ENCODE peak calls at places on chromosomes 12 and 14, in nine cellular contexts. One of them, this sample, is unnamed.

GRCh38 chr12:122125452-122126341 is 47.1 kb downstream of the MLXIP start:
- DNase-seq in HEK293T: no peak
- DNase-seq in lung: no peak
- DNase-seq in NCI-H2029 treated with DMSO at 0.1 percent for 48 hours: no peak
- DNase-seq in GM19239: no peak
- DNase-seq in gastrocnemius medialis: peak
- DNase-seq in NCI-H1092: no peak
- DNase-seq in midbrain: no peak
- DNase-seq in AG08395: no peak
- DNase-seq in this sample: no peak

GRCh38 chr12:53058674-53059433 is 9.0 kb downstream of the TNS2 start:
- DNase-seq in HEK293T: no peak
- DNase-seq in lung: peak
- DNase-seq in NCI-H2029 treated with DMSO at 0.1 percent for 48 hours: no peak
- DNase-seq in GM19239: no peak
- DNase-seq in gastrocnemius medialis: no peak
- DNase-seq in NCI-H1092: no peak
- DNase-seq in midbrain: no peak
- DNase-seq in AG08395: no peak
- DNase-seq in this sample: no peak

GRCh38 chr12:119682635-119683340 is 14.9 kb downstream of the PRKAB1 start:
- DNase-seq in HEK293T: no peak
- DNase-seq in lung: no peak
- DNase-seq in NCI-H2029 treated with DMSO at 0.1 percent for 48 hours: no peak
- DNase-seq in GM19239: no peak
- DNase-seq in gastrocnemius medialis: no peak
- DNase-seq in NCI-H1092: no peak
- DNase-seq in midbrain: no peak
- DNase-seq in AG08395: no peak
- DNase-seq in this sample: no peak

GRCh38 chr12:53091756-53092155 is 5.7 kb upstream of the IGFBP6 start:
- DNase-seq in HEK293T: no peak
- DNase-seq in lung: no peak
- DNase-seq in NCI-H2029 treated with DMSO at 0.1 percent for 48 hours: no peak
- DNase-seq in GM19239: no peak
- DNase-seq in gastrocnemius medialis: no peak
- DNase-seq in NCI-H1092: no peak
- DNase-seq in midbrain: no peak
- DNase-seq in AG08395: no peak
- DNase-seq in this sample: peak

GRCh38 chr14:33986804-33987203 is 35.9 kb upstream of the EGLN3 start:
- DNase-seq in HEK293T: no peak
- DNase-seq in lung: no peak
- DNase-seq in NCI-H2029 treated with DMSO at 0.1 percent for 48 hours: no peak
- DNase-seq in GM19239: no peak
- DNase-seq in gastrocnemius medialis: no peak
- DNase-seq in NCI-H1092: no peak
- DNase-seq in midbrain: no peak
- DNase-seq in AG08395: peak
- DNase-seq in this sample: no peak

GRCh38 chr12:124655317-124656213 is 88.2 kb upstream of the NCOR2 start:
- DNase-seq in HEK293T: no peak
- DNase-seq in lung: peak
- DNase-seq in NCI-H2029 treated with DMSO at 0.1 percent for 48 hours: peak
- DNase-seq in GM19239: no peak
- DNase-seq in gastrocnemius medialis: peak
- DNase-seq in NCI-H1092: peak
- DNase-seq in midbrain: peak
- DNase-seq in AG08395: peak
- DNase-seq in this sample: peak

GRCh38 chr12:48109424-48109823 is 3.5 kb upstream of the SENP1 start:
- DNase-seq in HEK293T: no peak
- DNase-seq in lung: no peak
- DNase-seq in NCI-H2029 treated with DMSO at 0.1 percent for 48 hours: no peak
- DNase-seq in GM19239: no peak
- DNase-seq in gastrocnemius medialis: no peak
- DNase-seq in NCI-H1092: no peak
- DNase-seq in midbrain: no peak
- DNase-seq in AG08395: no peak
- DNase-seq in this sample: no peak

GRCh38 chr14:94345344-94346072 is 22.4 kb upstream of the SERPINA6 start:
- DNase-seq in HEK293T: no peak
- DNase-seq in lung: no peak
- DNase-seq in NCI-H2029 treated with DMSO at 0.1 percent for 48 hours: no peak
- DNase-seq in GM19239: no peak
- DNase-seq in gastrocnemius medialis: no peak
- DNase-seq in NCI-H1092: no peak
- DNase-seq in midbrain: no peak
- DNase-seq in AG08395: peak
- DNase-seq in this sample: no peak

GRCh38 chr12:107929436-107929835 is 154.9 kb downstream of the ASCL4 start:
- DNase-seq in HEK293T: peak
- DNase-seq in lung: no peak
- DNase-seq in NCI-H2029 treated with DMSO at 0.1 percent for 48 hours: no peak
- DNase-seq in GM19239: no peak
- DNase-seq in gastrocnemius medialis: no peak
- DNase-seq in NCI-H1092: no peak
- DNase-seq in midbrain: peak
- DNase-seq in AG08395: peak
- DNase-seq in this sample: no peak

GRCh38 chr14:63949696-63950095 is 96.9 kb downstream of the SYNE2 start:
- DNase-seq in HEK293T: no peak
- DNase-seq in lung: no peak
- DNase-seq in NCI-H2029 treated with DMSO at 0.1 percent for 48 hours: no peak
- DNase-seq in GM19239: no peak
- DNase-seq in gastrocnemius medialis: no peak
- DNase-seq in NCI-H1092: no peak
- DNase-seq in midbrain: no peak
- DNase-seq in AG08395: no peak
- DNase-seq in this sample: no peak

GRCh38 chr12:106074706-106075392 is 63.9 kb downstream of the NUAK1 start:
- DNase-seq in HEK293T: peak
- DNase-seq in lung: no peak
- DNase-seq in NCI-H2029 treated with DMSO at 0.1 percent for 48 hours: no peak
- DNase-seq in GM19239: no peak
- DNase-seq in gastrocnemius medialis: no peak
- DNase-seq in NCI-H1092: no peak
- DNase-seq in midbrain: no peak
- DNase-seq in AG08395: no peak
- DNase-seq in this sample: no peak